ENCODE peak calls at places on chromosome 2, in seven cellular contexts. One of them, this sample, is unnamed.
A peak's percentile ranks its signal among the peaks of the same experiment; 100 is the strongest.

GRCh38 chr2:233470839-233471238 is 95.7 kb downstream of the USP40 start:
- DNase-seq in neural progenitor cell: no peak
- DNase-seq in GM23338: no peak
- DNase-seq in SK-N-SH: no peak
- DNase-seq in PC-3: no peak
- DNase-seq in HCT116: no peak
- DNase-seq in hepatocyte: no peak
- DNase-seq in this sample: no peak

GRCh38 chr2:134367915-134368911 is 114.3 kb downstream of the MGAT5 start:
- DNase-seq in hepatocyte: peak; percentile 18
- DNase-seq in neural progenitor cell: no peak
- DNase-seq in PC-3: no peak
- DNase-seq in GM23338: no peak
- DNase-seq in SK-N-SH: no peak
- DNase-seq in HCT116: no peak
- DNase-seq in this sample: no peak

GRCh38 chr2:210189452-210190143 is 18.4 kb upstream of the KANSL1L start:
- DNase-seq in neural progenitor cell: no peak
- DNase-seq in HCT116: no peak
- DNase-seq in PC-3: no peak
- DNase-seq in hepatocyte: no peak
- DNase-seq in SK-N-SH: no peak
- DNase-seq in GM23338: no peak
- DNase-seq in this sample: no peak

GRCh38 chr2:63643486-63643885 is 54.7 kb downstream of the MDH1 start:
- DNase-seq in SK-N-SH: no peak
- DNase-seq in HCT116: no peak
- DNase-seq in PC-3: no peak
- DNase-seq in hepatocyte: no peak
- DNase-seq in GM23338: no peak
- DNase-seq in neural progenitor cell: no peak
- DNase-seq in this sample: no peak

GRCh38 chr2:32745191-32745590 is 117.3 kb downstream of the TTC27 start:
- DNase-seq in neural progenitor cell: no peak
- DNase-seq in SK-N-SH: no peak
- DNase-seq in PC-3: peak; percentile 41
- DNase-seq in HCT116: no peak
- DNase-seq in GM23338: no peak
- DNase-seq in hepatocyte: no peak
- DNase-seq in this sample: peak; percentile 81

GRCh38 chr2:121825003-121825950 is 69.8 kb downstream of the TSN start:
- DNase-seq in SK-N-SH: no peak
- DNase-seq in hepatocyte: no peak
- DNase-seq in neural progenitor cell: no peak
- DNase-seq in PC-3: no peak
- DNase-seq in HCT116: no peak
- DNase-seq in GM23338: peak; percentile 44
- DNase-seq in this sample: no peak

GRCh38 chr2:32773409-32773808 is 145.6 kb downstream of the TTC27 start:
- DNase-seq in neural progenitor cell: no peak
- DNase-seq in GM23338: no peak
- DNase-seq in SK-N-SH: no peak
- DNase-seq in HCT116: no peak
- DNase-seq in PC-3: no peak
- DNase-seq in hepatocyte: no peak
- DNase-seq in this sample: no peak

GRCh38 chr2:78109272-78109671 is 587.1 kb upstream of the LRRTM4 start:
- DNase-seq in PC-3: no peak
- DNase-seq in GM23338: no peak
- DNase-seq in neural progenitor cell: no peak
- DNase-seq in HCT116: no peak
- DNase-seq in hepatocyte: no peak
- DNase-seq in SK-N-SH: no peak
- DNase-seq in this sample: no peak

GRCh38 chr2:19933351-19933981 is 31.7 kb upstream of the TTC32 start:
- DNase-seq in PC-3: peak; percentile 90
- DNase-seq in SK-N-SH: no peak
- DNase-seq in hepatocyte: no peak
- DNase-seq in GM23338: no peak
- DNase-seq in HCT116: no peak
- DNase-seq in neural progenitor cell: no peak
- DNase-seq in this sample: peak; percentile 71

GRCh38 chr2:128589681-128590080 is 271.0 kb upstream of the HS6ST1 start:
- DNase-seq in HCT116: no peak
- DNase-seq in neural progenitor cell: no peak
- DNase-seq in SK-N-SH: no peak
- DNase-seq in hepatocyte: no peak
- DNase-seq in PC-3: no peak
- DNase-seq in GM23338: peak; percentile 34
- DNase-seq in this sample: no peak

GRCh38 chr2:238890131-238890530 is 42.2 kb downstream of the TWIST2 start:
- DNase-seq in GM23338: no peak
- DNase-seq in HCT116: no peak
- DNase-seq in SK-N-SH: no peak
- DNase-seq in PC-3: no peak
- DNase-seq in hepatocyte: no peak
- DNase-seq in neural progenitor cell: no peak
- DNase-seq in this sample: peak; percentile 42

DNA sequence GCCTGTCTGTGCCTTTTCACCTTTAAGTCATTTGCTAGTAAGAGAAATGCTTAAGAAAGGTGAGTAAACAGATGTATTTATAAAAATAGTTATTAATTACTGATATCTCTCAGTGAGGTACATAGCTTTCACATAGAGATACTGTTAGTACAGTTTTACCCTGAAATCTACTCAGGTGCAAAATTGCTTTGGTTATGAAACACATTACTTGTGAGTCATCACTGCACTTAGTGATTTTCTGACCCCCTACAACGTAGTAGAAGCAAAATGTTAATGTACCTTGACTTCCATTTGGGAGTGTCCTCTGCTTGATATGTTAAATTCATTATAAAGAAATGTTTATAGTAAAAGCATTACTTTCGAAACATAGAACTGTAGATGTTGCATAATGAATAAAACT is 6.5 kb downstream of the GLS start:
- DNase-seq in neural progenitor cell: no peak
- DNase-seq in SK-N-SH: no peak
- DNase-seq in HCT116: no peak
- DNase-seq in hepatocyte: no peak
- DNase-seq in PC-3: peak; percentile 52
- DNase-seq in GM23338: no peak
- DNase-seq in this sample: peak; percentile 48
- TF ChIP-seq EZH2phosphoT487 in neural progenitor cell: no peak
- TF ChIP-seq EZH2phosphoT487 in SK-N-SH: no peak
- TF ChIP-seq EZH2phosphoT487 in HCT116: no peak
- TF ChIP-seq EZH2phosphoT487 in hepatocyte: no peak
- TF ChIP-seq EZH2phosphoT487 in PC-3: no peak
- TF ChIP-seq EZH2phosphoT487 in GM23338: no peak
- TF ChIP-seq EZH2phosphoT487 in this sample: no peak

DNA sequence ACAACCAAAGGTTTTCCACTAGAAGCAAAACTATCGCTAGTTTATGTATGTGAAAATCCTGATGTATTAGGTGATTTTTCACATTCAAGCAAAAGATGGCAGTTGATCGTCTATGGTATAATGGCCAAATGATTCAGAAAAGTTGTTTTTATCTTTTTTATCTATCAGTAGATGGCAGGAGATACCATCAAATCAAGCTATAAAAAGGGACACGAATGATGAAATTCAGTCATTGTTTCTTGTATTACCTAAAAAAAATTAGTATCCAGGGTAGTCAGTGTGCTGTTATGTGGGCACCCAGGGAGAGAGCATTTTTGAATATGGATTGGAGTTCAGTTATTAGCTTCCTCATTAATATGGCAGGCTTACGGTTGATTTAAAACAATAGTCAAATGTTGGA is 22.9 kb upstream of the CAVIN2 start:
- DNase-seq in SK-N-SH: no peak
- DNase-seq in hepatocyte: no peak
- DNase-seq in GM23338: no peak
- DNase-seq in PC-3: peak; percentile 27
- DNase-seq in HCT116: no peak
- DNase-seq in neural progenitor cell: no peak
- DNase-seq in this sample: no peak
- TF ChIP-seq EZH2phosphoT487 in SK-N-SH: no peak
- TF ChIP-seq EZH2phosphoT487 in hepatocyte: no peak
- TF ChIP-seq EZH2phosphoT487 in GM23338: no peak
- TF ChIP-seq EZH2phosphoT487 in PC-3: no peak
- TF ChIP-seq EZH2phosphoT487 in HCT116: no peak
- TF ChIP-seq EZH2phosphoT487 in neural progenitor cell: no peak
- TF ChIP-seq EZH2phosphoT487 in this sample: no peak

DNA sequence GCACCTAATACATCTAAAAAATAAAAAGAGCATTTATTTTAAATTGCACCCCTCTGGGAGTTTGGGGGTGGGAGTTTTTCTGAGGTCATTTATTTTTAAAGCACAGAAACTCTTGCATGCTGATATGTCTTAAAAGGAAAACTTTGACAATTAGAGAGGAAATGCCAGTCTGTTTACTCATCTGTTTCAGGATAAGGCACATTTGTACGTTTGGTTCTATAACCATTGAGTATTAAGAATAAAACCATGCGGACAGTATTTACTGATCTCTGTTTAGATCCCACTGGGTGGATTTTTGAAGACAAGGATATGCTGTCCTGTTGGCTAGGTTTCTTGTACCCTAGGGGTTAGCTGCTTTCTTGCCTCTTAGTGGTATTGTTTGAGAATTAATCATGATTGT is 122.9 kb downstream of the TANC1 start:
- DNase-seq in SK-N-SH: no peak
- DNase-seq in HCT116: no peak
- DNase-seq in PC-3: peak; percentile 70
- DNase-seq in hepatocyte: no peak
- DNase-seq in GM23338: no peak
- DNase-seq in neural progenitor cell: no peak
- DNase-seq in this sample: peak; percentile 77
- TF ChIP-seq EZH2phosphoT487 in SK-N-SH: no peak
- TF ChIP-seq EZH2phosphoT487 in HCT116: no peak
- TF ChIP-seq EZH2phosphoT487 in PC-3: no peak
- TF ChIP-seq EZH2phosphoT487 in hepatocyte: no peak
- TF ChIP-seq EZH2phosphoT487 in GM23338: no peak
- TF ChIP-seq EZH2phosphoT487 in neural progenitor cell: no peak
- TF ChIP-seq EZH2phosphoT487 in this sample: no peak

GRCh38 chr2:131130298-131130596 is 25.1 kb downstream of the PLEKHB2 start:
- DNase-seq in PC-3: no peak
- DNase-seq in hepatocyte: no peak
- DNase-seq in HCT116: no peak
- DNase-seq in neural progenitor cell: no peak
- DNase-seq in GM23338: no peak
- DNase-seq in SK-N-SH: no peak
- DNase-seq in this sample: no peak

GRCh38 chr2:131125195-131125757 is 20.1 kb downstream of the PLEKHB2 start:
- DNase-seq in PC-3: no peak
- DNase-seq in SK-N-SH: no peak
- DNase-seq in neural progenitor cell: no peak
- DNase-seq in hepatocyte: peak; percentile 19
- DNase-seq in HCT116: no peak
- DNase-seq in GM23338: no peak
- DNase-seq in this sample: no peak

GRCh38 chr2:131126436-131126835 is 21.3 kb downstream of the PLEKHB2 start:
- DNase-seq in GM23338: no peak
- DNase-seq in neural progenitor cell: no peak
- DNase-seq in HCT116: no peak
- DNase-seq in SK-N-SH: no peak
- DNase-seq in PC-3: no peak
- DNase-seq in hepatocyte: no peak
- DNase-seq in this sample: no peak

GRCh38 chr2:131127979-131128378 is 22.8 kb downstream of the PLEKHB2 start:
- DNase-seq in neural progenitor cell: no peak
- DNase-seq in SK-N-SH: no peak
- DNase-seq in HCT116: no peak
- DNase-seq in PC-3: no peak
- DNase-seq in hepatocyte: no peak
- DNase-seq in GM23338: no peak
- DNase-seq in this sample: no peak

DNA sequence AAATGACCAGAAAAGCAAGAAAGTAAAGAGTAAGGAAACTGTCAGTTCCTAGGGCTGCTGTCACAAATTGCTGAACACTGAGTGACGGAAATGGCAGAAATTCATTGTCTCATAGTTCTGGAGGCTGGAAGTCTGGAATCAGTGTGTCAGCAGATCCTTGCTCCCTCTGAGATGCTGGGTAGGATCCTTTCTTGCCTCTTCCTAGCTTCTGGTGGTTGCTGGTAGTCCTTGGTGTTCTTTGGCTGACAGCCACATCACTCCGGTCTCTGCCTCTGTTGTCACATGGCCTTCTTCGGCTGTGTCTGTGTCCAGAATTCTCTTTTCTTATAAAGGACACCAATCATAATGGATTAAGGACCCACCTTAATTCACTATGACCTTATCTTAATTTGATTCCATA is 21.9 kb downstream of the PLEKHB2 start:
- DNase-seq in neural progenitor cell: no peak
- DNase-seq in GM23338: no peak
- DNase-seq in HCT116: no peak
- DNase-seq in PC-3: no peak
- DNase-seq in SK-N-SH: no peak
- DNase-seq in hepatocyte: no peak
- DNase-seq in this sample: no peak
- TF ChIP-seq EZH2phosphoT487 in neural progenitor cell: no peak
- TF ChIP-seq EZH2phosphoT487 in GM23338: no peak
- TF ChIP-seq EZH2phosphoT487 in HCT116: no peak
- TF ChIP-seq EZH2phosphoT487 in PC-3: no peak
- TF ChIP-seq EZH2phosphoT487 in SK-N-SH: no peak
- TF ChIP-seq EZH2phosphoT487 in hepatocyte: no peak
- TF ChIP-seq EZH2phosphoT487 in this sample: no peak

DNA sequence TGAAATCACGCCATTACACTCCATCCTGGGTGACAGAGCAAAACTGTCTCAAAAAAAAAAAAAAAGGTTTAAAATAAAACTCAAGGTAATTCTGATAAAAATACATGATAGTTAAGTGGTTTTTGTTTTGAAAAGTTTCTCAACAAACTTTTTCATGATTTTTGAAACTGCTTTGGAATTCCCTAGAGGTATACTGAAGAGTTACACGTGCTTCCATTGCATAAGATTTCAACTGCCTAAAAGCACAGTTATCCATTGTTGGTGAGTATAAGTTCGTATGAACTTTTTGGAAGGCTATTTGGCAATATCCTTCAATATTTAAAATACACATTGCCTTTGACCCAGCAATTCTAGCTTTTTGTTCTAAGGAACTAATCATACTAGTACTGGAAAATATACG is 74.9 kb downstream of the USP34 start:
- DNase-seq in SK-N-SH: no peak
- DNase-seq in hepatocyte: no peak
- DNase-seq in PC-3: no peak
- DNase-seq in HCT116: no peak
- DNase-seq in GM23338: peak; percentile 21
- DNase-seq in neural progenitor cell: no peak
- DNase-seq in this sample: peak; percentile 12
- TF ChIP-seq EZH2phosphoT487 in SK-N-SH: no peak
- TF ChIP-seq EZH2phosphoT487 in hepatocyte: no peak
- TF ChIP-seq EZH2phosphoT487 in PC-3: no peak
- TF ChIP-seq EZH2phosphoT487 in HCT116: no peak
- TF ChIP-seq EZH2phosphoT487 in GM23338: no peak
- TF ChIP-seq EZH2phosphoT487 in neural progenitor cell: no peak
- TF ChIP-seq EZH2phosphoT487 in this sample: no peak